ENCODE peak calls at places on chromosomes 5 and 9, in seven cellular contexts. R is omental fat pad, J is cardiac muscle cell, E is thoracic aorta, Z is brain microvascular endothelial cell, Y is Caco-2, S is gastrocnemius medialis. C is an unnamed sample.

GRCh38 chr9:134930404-134930803 is 12.7 kb upstream of the FCN1 start:
- DNase-seq in Z (no peak), Y (no peak), E (no peak), J (no peak), R (no peak), S (no peak), C (no peak)

GRCh38 chr9:121075251-121076036 is 689 bp downstream of the CNTRL start:
- DNase-seq in E (no peak), J (no peak), S (no peak), R (no peak), Y (no peak), Z (no peak), C (no peak)

GRCh38 chr5:66720776-66721175 is 124.6 kb downstream of the MAST4 start:
- DNase-seq in J (no peak), S (no peak), E (no peak), R (no peak), Z (no peak), Y (no peak), C (no peak)

GRCh38 chr9:76658510-76659231 is 105.6 kb upstream of the PCA3 start:
- DNase-seq in J (peak), Z (peak), S (no peak), R (no peak), Y (peak), E (no peak), C (no peak)

GRCh38 chr5:14593326-14594036 is 11.9 kb downstream of the OTULINL start:
- DNase-seq in S (no peak), R (no peak), Y (no peak), J (no peak), E (no peak), Z (peak), C (no peak)

GRCh38 chr9:14383815-14384214 is 69.9 kb upstream of the NFIB start:
- DNase-seq in J (no peak), Z (no peak), E (no peak), S (no peak), R (no peak), Y (no peak), C (no peak)

GRCh38 chr9:96317335-96317980 is 15.5 kb upstream of the HSD17B3 start:
- DNase-seq in J (peak), Z (peak), E (no peak), R (no peak), S (peak), Y (peak), C (peak)

GRCh38 chr5:109281136-109281690 is 128.6 kb downstream of the PJA2 start:
- DNase-seq in Z (no peak), E (no peak), Y (no peak), R (no peak), J (no peak), S (no peak), C (no peak)

GRCh38 chr5:141484499-141485304 is at the start of gene PCDHGC4:
- DNase-seq in E (no peak), Y (no peak), R (no peak), S (no peak), J (no peak), Z (no peak), C (no peak)

GRCh38 chr9:107587175-107587963 is 97.8 kb upstream of the KLF4 start:
- DNase-seq in Z (no peak), J (no peak), R (no peak), E (no peak), S (no peak), Y (peak), C (no peak)

GRCh38 chr5:124960266-124960665 is 213.8 kb upstream of the ZNF608 start:
- DNase-seq in Y (no peak), R (no peak), S (no peak), E (no peak), J (no peak), Z (no peak), C (no peak)

GRCh38 chr5:27482663-27483062 is 444.3 kb upstream of the CDH9 start:
- DNase-seq in S (no peak), E (no peak), J (no peak), Y (no peak), R (no peak), Z (no peak), C (no peak)

GRCh38 chr9:132160802-132161742 is 786 bp upstream of the NTNG2 start:
- DNase-seq in J (peak), R (no peak), E (no peak), Y (no peak), Z (peak), S (no peak), C (peak)

GRCh38 chr5:121630402-121630801 is 221.3 kb upstream of the FTMT start:
- DNase-seq in Z (no peak), E (no peak), R (no peak), Y (peak), J (peak), S (no peak), C (no peak)

GRCh38 chr5:110086658-110087388 is 397.1 kb downstream of the MAN2A1 start:
- DNase-seq in J (peak), E (peak), R (no peak), Z (peak), Y (no peak), S (peak), C (no peak)

GRCh38 chr9:89523948-89524347 is 26.0 kb upstream of the SEMA4D start:
- DNase-seq in R (no peak), J (no peak), E (no peak), Z (no peak), Y (no peak), S (no peak), C (no peak)

GRCh38 chr5:94031631-94032030 is 290.2 kb upstream of the POU5F2 start:
- DNase-seq in R (no peak), Z (no peak), J (peak), E (no peak), S (no peak), Y (no peak), C (no peak)

GRCh38 chr5:118577621-118578020 is 410.7 kb downstream of the DTWD2 start:
- DNase-seq in R (no peak), Y (no peak), E (no peak), J (no peak), S (no peak), Z (no peak), C (no peak)

GRCh38 chr9:34378376-34379060 is 1.8 kb upstream of the MYORG start:
- DNase-seq in Z (no peak), E (no peak), J (no peak), S (no peak), R (peak), Y (no peak), C (no peak)

GRCh38 chr5:81165493-81166119 is 67.5 kb upstream of the CKMT2 start:
- DNase-seq in Z (peak), E (no peak), J (peak), S (no peak), R (peak), Y (peak), C (peak)

GRCh38 chr5:172453206-172453985 is 929 bp downstream of the SH3PXD2B start:
- DNase-seq in Y (peak), J (peak), R (no peak), Z (peak), S (no peak), E (no peak), C (no peak)

GRCh38 chr9:23543420-23543819 is 282.6 kb downstream of the ELAVL2 start:
- DNase-seq in E (no peak), Z (no peak), J (no peak), Y (no peak), R (no peak), S (no peak), C (no peak)

GRCh38 chr5:94288937-94289336 is 329.5 kb downstream of the KIAA0825 start:
- DNase-seq in Z (peak), E (no peak), Y (no peak), R (no peak), J (peak), S (no peak), C (no peak)

GRCh38 chr9:95912773-95913172 is 37.3 kb downstream of the ERCC6L2 start:
- DNase-seq in S (no peak), J (no peak), E (no peak), R (no peak), Y (no peak), Z (no peak), C (no peak)

GRCh38 chr5:10018670-10019069 is 231.0 kb downstream of the ATPSCKMT start:
- DNase-seq in Y (no peak), S (no peak), E (no peak), Z (peak), R (no peak), J (peak), C (no peak)

GRCh38 chr5:111532873-111533272 is 20.5 kb upstream of the STARD4 start:
- DNase-seq in Y (no peak), R (no peak), S (no peak), J (no peak), E (no peak), Z (no peak), C (no peak)

GRCh38 chr9:21096172-21096900 is 18.6 kb upstream of the IFNB1 start:
- DNase-seq in S (no peak), Z (peak), J (peak), R (no peak), Y (peak), E (no peak), C (peak)

GRCh38 chr5:178347956-178348355 is 115.4 kb upstream of the PHYKPL start:
- DNase-seq in Y (no peak), S (no peak), E (no peak), R (no peak), Z (no peak), J (no peak), C (no peak)

GRCh38 chr5:190366-191035 is 794 bp upstream of the LRRC14B start:
- DNase-seq in S (peak), R (no peak), E (no peak), Z (no peak), J (no peak), Y (no peak), C (no peak)

GRCh38 chr9:125255781-125256391 is 5.7 kb upstream of the GAPVD1 start:
- DNase-seq in Z (no peak), J (peak), R (no peak), S (no peak), E (no peak), Y (peak), C (no peak)

GRCh38 chr5:67515020-67515689 is 318.6 kb upstream of the CD180 start:
- DNase-seq in J (no peak), S (no peak), Z (no peak), Y (no peak), E (no peak), R (no peak), C (peak)

GRCh38 chr5:138575194-138576015 is at the start of gene HSPA9:
- DNase-seq in J (peak), E (peak), Y (peak), R (peak), S (peak), Z (peak), C (peak)
- TF ChIP-seq CTCF in J (no peak), E (peak), Y (no peak), R (no peak), S (peak), Z (no peak), C (no peak)

GRCh38 chr5:69418559-69418958 is 3.6 kb downstream of the MARVELD2 start:
- DNase-seq in J (no peak), E (no peak), Z (no peak), R (no peak), Y (no peak), S (no peak), C (no peak)

GRCh38 chr5:69415584-69415958 is 655 bp downstream of the MARVELD2 start:
- DNase-seq in Z (no peak), Y (peak), R (no peak), J (no peak), S (no peak), E (no peak), C (no peak)

GRCh38 chr5:69416699-69417098 is 1.8 kb downstream of the MARVELD2 start:
- DNase-seq in J (no peak), Y (no peak), R (no peak), S (no peak), Z (no peak), E (no peak), C (no peak)

GRCh38 chr5:69416180-69416579 is 1.3 kb downstream of the MARVELD2 start:
- DNase-seq in S (no peak), E (no peak), R (no peak), Y (no peak), Z (no peak), J (no peak), C (no peak)

DNA sequence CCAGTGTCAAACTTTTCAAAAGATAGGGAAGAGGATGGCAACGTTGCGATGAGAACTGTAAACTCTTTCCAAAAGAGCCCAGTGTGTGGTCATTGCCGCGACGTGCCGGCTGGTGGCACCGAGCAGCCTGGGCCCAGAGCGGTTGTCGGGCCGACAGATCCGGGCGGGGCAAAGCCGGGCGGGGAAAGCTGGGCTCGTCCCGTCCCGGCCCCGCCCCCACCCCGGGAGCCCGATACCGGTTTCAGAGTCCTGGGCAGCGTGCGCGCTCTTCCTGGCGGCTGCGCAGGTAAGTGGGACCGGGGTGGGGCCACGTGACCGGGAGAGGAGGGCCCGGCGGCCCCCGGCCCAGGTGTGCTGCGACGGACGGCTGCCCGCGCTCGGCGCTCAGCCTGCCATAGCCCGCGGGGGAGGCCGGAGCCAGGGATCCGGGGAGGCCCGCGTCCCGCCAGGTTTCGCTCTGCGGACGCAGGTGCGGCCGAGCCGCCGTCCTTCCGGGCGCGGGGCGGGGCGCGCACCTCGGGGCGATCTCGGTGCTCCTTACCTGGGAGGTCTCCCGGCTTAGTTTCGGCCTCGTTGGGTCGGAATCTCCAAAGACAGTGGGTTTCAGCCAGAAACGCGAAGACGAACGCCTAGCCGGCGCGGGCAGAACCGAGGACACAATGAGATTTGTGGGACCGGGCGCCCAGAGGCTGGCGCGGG is at the start of gene MARVELD2:
- DNase-seq in Z (peak), E (no peak), S (no peak), R (peak), Y (peak), J (peak), C (peak)
- TF ChIP-seq CTCF in Z (peak), E (no peak), S (no peak), R (no peak), Y (peak), J (peak), C (no peak)

DNA sequence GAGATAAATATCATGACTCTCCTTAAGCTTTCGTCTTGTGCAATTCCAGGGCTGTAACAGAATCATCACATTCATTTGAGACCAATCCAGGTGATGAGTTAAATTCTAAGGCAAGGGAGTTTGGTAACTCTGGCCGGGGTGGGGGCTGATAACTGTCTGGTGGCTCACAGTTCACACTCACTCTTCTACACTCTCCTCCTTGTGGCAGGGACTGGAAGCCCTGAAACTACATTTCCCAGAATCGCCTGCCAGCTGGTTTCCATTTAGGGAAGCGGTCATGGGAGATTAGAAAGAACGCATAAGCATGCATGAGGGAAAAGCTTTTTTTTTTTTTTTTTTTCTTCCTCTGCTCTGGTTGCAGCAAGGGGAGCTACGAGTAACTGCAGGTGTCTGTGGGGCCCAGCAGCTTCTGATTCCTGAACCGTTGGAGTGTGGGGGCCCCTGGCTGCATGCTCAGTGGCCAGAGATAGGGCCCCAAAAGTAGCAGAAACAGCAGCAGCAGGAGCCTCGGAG is 154.8 kb upstream of the TBC1D2 start:
- DNase-seq in S (no peak), J (peak), R (no peak), Y (peak), Z (peak), E (no peak), C (no peak)
- TF ChIP-seq CTCF in S (no peak), J (peak), R (no peak), Y (peak), Z (peak), E (no peak), C (no peak)

DNA sequence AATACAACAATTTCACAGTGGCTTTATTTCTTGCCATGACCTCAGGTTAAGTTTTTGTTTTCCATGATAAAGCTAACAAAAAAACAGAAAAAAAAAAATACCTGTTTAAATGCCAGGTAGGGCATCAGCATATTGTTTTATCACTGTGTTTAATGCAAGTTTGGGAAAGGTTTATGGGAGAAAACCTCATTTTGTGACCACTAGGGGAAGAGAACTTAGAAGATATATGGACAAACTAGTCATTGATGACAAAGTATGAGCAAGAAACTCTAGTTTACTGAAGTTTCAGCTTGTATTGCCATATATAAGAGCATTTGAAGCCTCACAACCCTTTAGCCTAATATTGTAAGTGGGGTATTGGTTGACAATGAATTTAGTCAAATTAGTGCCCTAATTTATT is 1431.4 kb upstream of the CDH18 start:
- DNase-seq in Z (no peak), Y (no peak), E (no peak), J (no peak), S (no peak), R (no peak), C (no peak)
- TF ChIP-seq CTCF in Z (no peak), Y (no peak), E (no peak), J (no peak), S (no peak), R (no peak), C (no peak)

C was measured in natural killer cell.